ENCODE peak calls at places on chromosomes 4 and X, in five cellular contexts. X, E, T, M and K are unnamed samples.

GRCh38 chr4:10075953-10076391 is 40.6 kb downstream of the WDR1 start:
- DNase-seq in T (no peak), X (no peak), E (no peak), M (peak; percentile 17), K (no peak)

GRCh38 chrX:48833531-48834138 is 1.8 kb downstream of the PCSK1N start:
- DNase-seq in E (no peak), M (no peak), T (no peak), X (no peak), K (no peak)

GRCh38 chr4:108690738-108691137 is 40.3 kb downstream of the OSTC start:
- DNase-seq in M (no peak), T (no peak), X (no peak), E (no peak), K (peak; percentile 12)

GRCh38 chrX:120334603-120335002 is 23.3 kb upstream of the TMEM255A start:
- DNase-seq in T (no peak), X (no peak), M (no peak), E (no peak), K (no peak)

GRCh38 chrX:2228466-2228865 is 272.3 kb downstream of the DHRSX start:
- DNase-seq in X (no peak), T (no peak), M (no peak), E (no peak), K (no peak)

GRCh38 chr4:76666940-76667532 is 230.9 kb downstream of the SOWAHB start:
- DNase-seq in E (no peak), T (no peak), M (no peak), X (no peak), K (no peak)

GRCh38 chr4:138540056-138540800 is 298.1 kb upstream of the SLC7A11 start:
- DNase-seq in X (no peak), M (no peak), E (peak; percentile 68), T (no peak), K (no peak)

GRCh38 chrX:134636859-134637258 is 21.4 kb downstream of the PLAC1 start:
- DNase-seq in X (no peak), E (peak; percentile 44), M (no peak), T (no peak), K (no peak)

GRCh38 chr4:797066-797465 is 28.9 kb downstream of the CPLX1 start:
- DNase-seq in T (no peak), E (no peak), X (no peak), M (no peak), K (no peak)

GRCh38 chrX:46611658-46612362 is 38.2 kb downstream of the CHST7 start:
- DNase-seq in E (no peak), X (no peak), M (no peak), T (no peak), K (no peak)

GRCh38 chr4:1008840-1009646 is 2.4 kb upstream of the FGFRL1 start:
- DNase-seq in M (peak; percentile 50), E (no peak), X (no peak), T (no peak), K (no peak)

GRCh38 chrX:16310326-16310725 is 143.0 kb downstream of the MAGEB17 start:
- DNase-seq in E (no peak), M (no peak), X (no peak), T (no peak), K (no peak)

GRCh38 chrX:29690061-29690460 is 525.3 kb upstream of the MAGEB2 start:
- DNase-seq in E (peak; percentile 46), X (no peak), M (no peak), T (no peak), K (no peak)

GRCh38 chrX:134287356-134287755 is 50.4 kb downstream of the CCDC160 start:
- DNase-seq in E (no peak), M (no peak), X (no peak), T (no peak), K (no peak)

GRCh38 chr4:151166662-151167061 is 67.2 kb downstream of the RPS3A start:
- DNase-seq in T (no peak), E (peak; percentile 12), M (no peak), X (no peak), K (no peak)

GRCh38 chr4:183906486-183906735 is 1.3 kb downstream of the STOX2 start:
- DNase-seq in X (no peak), E (no peak), T (no peak), M (no peak), K (no peak)
- H3K4me3 ChIP-seq in X (peak overlapping the region; percentile 58), E (peak overlapping the region; percentile 60), T (peak overlapping the region; percentile 67), M (peak overlapping the region; percentile 52), K (peak overlapping the region; percentile 30)

DNA sequence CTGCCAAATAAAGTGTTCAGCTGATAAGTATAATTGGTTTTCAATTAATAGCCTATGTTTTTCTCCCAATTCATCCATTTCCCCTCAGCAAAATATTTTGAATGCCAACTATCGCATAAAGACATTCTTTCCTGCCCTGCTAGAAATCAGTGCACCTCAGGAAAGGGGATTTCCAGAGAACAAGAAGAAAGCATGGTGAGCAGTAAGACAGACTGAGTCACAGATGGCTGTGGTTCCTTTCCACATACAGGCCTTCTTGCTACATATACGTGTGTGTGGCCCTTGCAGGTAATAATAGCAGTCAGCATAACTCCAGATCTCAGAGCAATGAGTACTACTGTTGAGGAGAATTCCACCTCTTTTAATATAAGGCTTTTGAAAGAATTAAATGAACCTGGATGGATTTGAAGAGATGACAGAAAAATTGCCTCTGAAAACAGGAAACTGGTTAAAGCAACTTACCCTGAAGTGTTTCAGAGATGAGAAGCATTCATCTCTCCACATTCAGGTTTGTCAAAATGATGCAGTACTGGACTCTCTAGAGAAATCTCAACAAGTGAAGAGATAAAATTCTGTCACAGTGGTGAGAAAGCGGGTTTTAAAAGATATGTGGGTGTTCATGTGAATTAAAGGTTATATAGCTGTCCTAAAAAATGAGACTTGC is 13.6 kb downstream of the GASK1B start:
- DNase-seq in M (no peak), E (peak; percentile 87), X (no peak), T (no peak), K (peak; percentile 43)
- H3K4me3 ChIP-seq in M (no peak overlapping the region), E (no peak overlapping the region), X (no peak overlapping the region), T (no peak overlapping the region), K (no peak overlapping the region)

GRCh38 chrX:129842510-129843208 is 1.0 kb downstream of the ZDHHC9 start:
- DNase-seq in E (peak; percentile 49), M (peak; percentile 19), T (peak; percentile 14), X (no peak), K (no peak)

GRCh38 chrX:129846686-129847085 is 3.0 kb upstream of the ZDHHC9 start:
- DNase-seq in M (no peak), E (no peak), X (no peak), T (no peak), K (no peak)

GRCh38 chrX:129843459-129844306 is at the start of gene ZDHHC9:
- DNase-seq in T (peak; percentile 93), E (peak; percentile 85), X (peak; percentile 59), M (peak; percentile 88), K (peak; percentile 70)

GRCh38 chrX:129843209-129843458 is 552 bp downstream of the ZDHHC9 start:
- DNase-seq in M (no peak), X (no peak), E (no peak), T (peak; percentile 65), K (no peak)

DNA sequence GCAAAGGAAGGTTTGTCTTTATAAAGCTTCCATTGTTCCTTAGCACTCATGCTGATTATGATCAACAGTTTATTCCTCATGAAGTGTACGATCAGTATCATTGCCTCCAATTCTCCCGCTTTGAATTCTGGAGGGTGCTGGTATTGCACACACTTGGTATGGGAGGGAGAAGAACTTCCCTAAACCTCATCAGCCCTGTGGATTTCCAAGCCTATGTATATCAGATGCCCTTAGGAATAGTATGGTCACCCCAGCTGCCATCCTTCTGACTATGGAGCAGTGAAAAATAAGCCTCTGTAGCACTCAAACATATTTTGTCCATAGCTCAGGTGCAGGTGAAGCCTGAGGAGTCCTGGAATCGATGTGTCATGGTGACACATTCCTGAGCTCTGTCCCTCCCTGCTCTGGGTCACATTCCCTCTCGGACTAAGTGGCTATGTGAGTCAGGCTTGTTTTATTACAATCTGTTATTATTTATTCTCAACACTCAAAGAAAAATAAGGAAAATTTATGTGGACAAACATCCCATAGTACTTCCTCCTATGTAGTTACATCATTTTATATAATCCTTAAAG is 2.0 kb upstream of the ZDHHC9 start:
- DNase-seq in E (no peak), T (no peak), M (no peak), X (no peak), K (no peak)
- H3K4me3 ChIP-seq in E (no peak overlapping the region), T (no peak overlapping the region), M (no peak overlapping the region), X (no peak overlapping the region), K (no peak overlapping the region)

GRCh38 chr4:147059064-147059731 is 113.5 kb upstream of the TTC29 start:
- DNase-seq in X (no peak), M (no peak), T (no peak), E (no peak), K (no peak)

GRCh38 chr4:147060171-147060931 is 114.7 kb upstream of the TTC29 start:
- DNase-seq in M (peak; percentile 22), X (no peak), E (peak; percentile 81), T (peak; percentile 73), K (peak; percentile 81)

GRCh38 chr4:147057631-147057980 is 111.9 kb upstream of the TTC29 start:
- DNase-seq in E (peak; percentile 41), T (no peak), M (no peak), X (no peak), K (no peak)

GRCh38 chr4:147054241-147054902 is 108.7 kb upstream of the TTC29 start:
- DNase-seq in M (no peak), E (no peak), T (no peak), X (no peak), K (no peak)

GRCh38 chr4:147056951-147057630 is 111.4 kb upstream of the TTC29 start:
- DNase-seq in M (no peak), E (peak; percentile 14), T (no peak), X (no peak), K (no peak)
- H3K4me3 ChIP-seq in M (peak overlapping the region; percentile 25), E (peak overlapping the region; percentile 48), T (no peak overlapping the region), X (peak overlapping the region; percentile 27), K (peak overlapping the region; percentile 12)

GRCh38 chr4:4752025-4752424 is 107.4 kb upstream of the MSX1 start:
- DNase-seq in X (no peak), T (no peak), E (no peak), M (no peak), K (no peak)
- H3K4me3 ChIP-seq in X (no peak overlapping the region), T (no peak overlapping the region), E (no peak overlapping the region), M (no peak overlapping the region), K (no peak overlapping the region)

GRCh38 chr4:52711834-52712171 is 39.4 kb downstream of the ERVMER34-1 start:
- DNase-seq in X (no peak), T (no peak), M (no peak), E (no peak), K (no peak)
- H3K4me3 ChIP-seq in X (no peak overlapping the region), T (peak overlapping the region; percentile 26), M (no peak overlapping the region), E (peak overlapping the region; percentile 36), K (peak overlapping the region; percentile 39)